ENCODE peak calls at places on chromosome 6, in four cellular contexts. U is A549, R is left cardiac atrium, B is iris pigment epithelial cell. K is an unnamed sample.

GRCh38 chr6:33428219-33428890 is 8.5 kb downstream of the SYNGAP1 start:
- DNase-seq in U (peak), R (no peak), B (peak), K (peak)

GRCh38 chr6:143062551-143062950 is 1.9 kb downstream of the AIG1 start:
- DNase-seq in U (no peak), R (no peak), B (no peak), K (no peak)

GRCh38 chr6:659716-660581 is 3.0 kb upstream of the HUS1B start:
- DNase-seq in U (no peak), R (no peak), B (no peak), K (no peak)

GRCh38 chr6:11536795-11537194 is 754 bp upstream of the TMEM170B start:
- DNase-seq in U (no peak), R (no peak), B (no peak), K (no peak)

GRCh38 chr6:70847685-70848084 is 109.2 kb downstream of the B3GAT2 start:
- DNase-seq in U (no peak), R (no peak), B (no peak), K (no peak)

GRCh38 chr6:107866606-107867301 is 42.6 kb upstream of the SCML4 start:
- DNase-seq in U (peak), R (no peak), B (peak), K (no peak)

GRCh38 chr6:52746213-52746612 is 17.1 kb downstream of the GSTA2 start:
- DNase-seq in U (no peak), R (no peak), B (no peak), K (no peak)

GRCh38 chr6:92779758-92780157 is 639.6 kb downstream of the EPHA7 start:
- DNase-seq in U (no peak), R (peak), B (peak), K (no peak)

GRCh38 chr6:31246051-31246495 is 25.8 kb downstream of the HLA-C start:
- DNase-seq in U (peak), R (no peak), B (peak), K (no peak)

GRCh38 chr6:34888441-34888820 is 589 bp upstream of the TAF11 start:
- DNase-seq in U (no peak), R (no peak), B (peak), K (no peak)

GRCh38 chr6:5128351-5128750 is 43.2 kb downstream of the PPP1R3G start:
- DNase-seq in U (no peak), R (no peak), B (no peak), K (no peak)

GRCh38 chr6:170362121-170362520 is 55.6 kb downstream of the FAM120B start:
- DNase-seq in U (no peak), R (no peak), B (no peak), K (no peak)

GRCh38 chr6:127210725-127211124 is 55.9 kb upstream of the RNF146 start:
- DNase-seq in U (no peak), R (no peak), B (no peak), K (no peak)

GRCh38 chr6:116387374-116387773 is 16.6 kb downstream of the DSE start:
- DNase-seq in U (peak), R (no peak), B (peak), K (no peak)

GRCh38 chr6:43129434-43130194 is 41.5 kb upstream of the SRF start:
- DNase-seq in U (peak), R (no peak), B (peak), K (no peak)

GRCh38 chr6:168968228-168968627 is 285.4 kb downstream of the THBS2 start:
- DNase-seq in U (no peak), R (no peak), B (peak), K (no peak)

GRCh38 chr6:34362909-34363713 is 29.4 kb downstream of the NUDT3 start:
- DNase-seq in U (no peak), R (no peak), B (no peak), K (no peak)

K was measured in CMK.